ENCODE peak calls at places on chromosomes 16 and 17, in six cellular contexts. E is spleen; I is fibroblast of pulmonary artery; C is CD4-positive, alpha-beta T cell; J is CD8-positive, alpha-beta T cell; L is AG04450. R is an unnamed sample.

GRCh38 chr17:33628500-33629336 is 335.6 kb upstream of the ASIC2 start:
- DNase-seq in C (no peak), E (no peak), J (no peak), L (no peak), I (no peak), R (no peak)

GRCh38 chr17:27760069-27760885 is 40.1 kb downstream of the NOS2 start:
- DNase-seq in J (peak), E (peak), L (no peak), I (peak), C (peak), R (peak)

GRCh38 chr17:81165246-81166032 is at the start of gene PVALEF:
- DNase-seq in L (no peak), I (no peak), C (no peak), E (peak), J (no peak), R (no peak)

GRCh38 chr16:31181102-31181830 is 1.3 kb downstream of the FUS start:
- DNase-seq in E (peak), L (no peak), I (peak), J (peak), C (no peak), R (peak)

GRCh38 chr16:80620656-80621605 is 80.1 kb downstream of the DYNLRB2 start:
- DNase-seq in C (no peak), J (no peak), I (no peak), L (no peak), E (no peak), R (no peak)

GRCh38 chr17:46975287-46975686 is 3.8 kb downstream of the RPRML start:
- DNase-seq in C (no peak), J (no peak), E (no peak), I (no peak), L (no peak), R (no peak)

GRCh38 chr17:81494984-81495383 is 17.6 kb downstream of the ACTG1 start:
- DNase-seq in E (no peak), L (no peak), I (no peak), C (no peak), J (no peak), R (no peak)

GRCh38 chr16:25606069-25606468 is 85.7 kb upstream of the HS3ST4 start:
- DNase-seq in C (no peak), E (no peak), J (no peak), I (no peak), L (no peak), R (no peak)

GRCh38 chr17:75720656-75721462 is at the start of gene ITGB4:
- DNase-seq in I (no peak), C (peak), L (no peak), J (peak), E (peak), R (peak)

GRCh38 chr17:36814958-36815357 is 122.3 kb upstream of the LHX1 start:
- DNase-seq in E (no peak), L (no peak), C (no peak), I (no peak), J (no peak), R (no peak)

GRCh38 chr17:46038414-46038813 is 39.4 kb downstream of the STH start:
- DNase-seq in J (no peak), L (no peak), C (no peak), I (no peak), E (no peak), R (no peak)

GRCh38 chr16:67177743-67178699 is 5.7 kb downstream of the MATCAP1 start:
- DNase-seq in J (no peak), E (peak), I (peak), L (no peak), C (peak), R (no peak)
- TF ChIP-seq CTCF in J (no peak), E (no peak), I (no peak), L (no peak), C (no peak), R (no peak)

DNA sequence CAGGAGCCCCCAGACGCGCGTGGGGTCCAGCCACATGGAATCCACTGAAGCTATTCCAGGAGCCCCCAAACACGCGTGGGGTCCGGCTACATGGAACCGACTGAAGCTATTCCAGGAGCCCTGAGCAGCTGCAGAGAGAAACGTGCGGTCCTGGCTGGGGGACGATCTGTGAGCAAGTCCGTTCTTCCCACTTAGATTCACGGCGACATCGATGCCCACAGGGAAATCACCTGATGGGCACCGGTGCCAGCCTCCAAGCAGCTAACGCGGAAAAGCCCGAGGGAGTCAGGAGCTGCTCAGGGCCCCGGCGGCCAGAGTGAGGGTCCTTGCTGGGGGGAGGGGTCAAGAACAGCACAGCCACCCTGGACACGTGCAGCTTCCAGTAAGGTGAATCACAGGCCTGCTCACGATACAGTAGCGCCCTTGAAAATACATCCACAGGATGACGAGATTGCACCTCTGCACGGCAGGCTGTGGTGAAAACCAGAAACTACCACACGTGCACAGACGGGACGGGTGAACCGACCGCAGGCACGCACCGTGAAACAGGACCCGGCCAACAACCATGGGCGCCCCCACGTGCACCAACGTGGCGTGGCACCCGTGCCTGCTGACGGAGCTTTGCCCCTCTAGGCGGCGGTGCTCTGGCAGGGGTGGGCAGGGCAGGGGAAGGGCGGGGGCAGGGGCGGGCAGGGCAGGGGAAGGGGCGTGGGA is 77.7 kb upstream of the GNG13 start:
- DNase-seq in L (no peak), C (no peak), J (no peak), I (no peak), E (no peak), R (no peak)
- TF ChIP-seq CTCF in L (no peak), C (no peak), J (no peak), I (no peak), E (no peak), R (no peak)

DNA sequence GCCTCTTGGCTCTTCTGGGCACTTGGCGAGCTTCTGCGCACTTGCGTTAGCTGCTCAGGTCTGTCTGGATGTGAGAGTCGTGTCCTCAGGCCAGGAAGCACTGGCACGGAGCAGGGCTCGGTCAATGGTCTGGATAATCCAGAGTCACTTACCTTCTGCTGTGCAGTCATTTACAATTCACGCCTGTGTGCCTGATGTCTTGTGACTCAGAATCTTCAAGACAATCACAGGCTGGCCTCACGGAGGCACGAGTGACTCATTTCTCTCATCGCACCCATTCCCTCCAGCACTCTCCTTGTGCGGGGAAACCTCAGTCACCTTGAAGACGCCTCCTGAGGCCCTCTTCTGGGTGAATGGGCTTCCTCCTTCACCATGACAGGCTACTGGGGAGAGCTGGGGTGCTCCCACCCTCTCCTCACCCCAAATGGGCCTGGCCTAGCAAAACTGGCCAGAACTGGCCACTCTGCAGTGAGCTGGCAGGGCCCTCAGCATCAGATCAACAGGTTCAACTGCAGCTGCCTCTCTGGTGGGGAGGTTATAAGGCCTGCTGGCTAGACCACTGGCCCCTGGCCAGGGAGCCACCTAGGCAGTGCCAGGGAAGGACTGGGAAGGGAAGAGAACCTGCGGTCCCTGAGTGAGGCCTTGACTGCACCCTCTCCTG is 1.9 kb upstream of the CAPN15 start:
- DNase-seq in E (no peak), L (peak), J (peak), C (peak), I (peak), R (no peak)
- TF ChIP-seq CTCF in E (no peak), L (no peak), J (no peak), C (no peak), I (no peak), R (no peak)

GRCh38 chr17:66451188-66452149 is 149.1 kb downstream of the PRKCA start:
- DNase-seq in I (no peak), J (no peak), L (no peak), E (no peak), C (no peak), R (no peak)
- TF ChIP-seq CTCF in I (peak), J (no peak), L (no peak), E (no peak), C (no peak), R (no peak)

GRCh38 chr17:17077101-17077500 is 34.8 kb downstream of the MPRIP start:
- DNase-seq in J (no peak), I (no peak), L (no peak), C (no peak), E (peak), R (no peak)
- TF ChIP-seq CTCF in J (no peak), I (no peak), L (no peak), C (no peak), E (no peak), R (no peak)

DNA sequence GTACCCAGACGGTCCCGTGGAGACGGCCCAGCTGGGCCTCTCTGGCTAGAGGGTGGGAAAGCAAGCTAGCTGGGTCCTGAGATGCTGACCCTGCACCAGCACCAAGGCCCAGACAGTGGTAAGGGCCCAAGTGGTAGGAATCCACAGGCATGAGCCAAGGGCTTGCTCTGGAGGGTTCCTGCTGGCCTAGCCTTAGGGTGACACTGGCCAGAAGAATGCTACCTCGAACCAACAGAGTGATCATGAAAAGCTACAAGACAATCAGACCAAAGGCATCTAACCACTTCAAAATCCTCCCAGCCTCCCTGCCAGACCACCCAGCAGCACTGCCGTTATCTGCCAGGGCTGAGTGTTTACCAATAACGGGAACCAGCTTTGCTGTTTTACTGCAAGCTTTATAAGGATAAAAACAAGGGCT is 13.2 kb downstream of the HIC1 start:
- DNase-seq in I (peak), E (no peak), C (no peak), L (no peak), J (no peak), R (no peak)
- TF ChIP-seq CTCF in I (peak), E (no peak), C (no peak), L (peak), J (no peak), R (no peak)

GRCh38 chr17:1147664-1148063 is 32.1 kb downstream of the ABR start:
- DNase-seq in L (no peak), J (no peak), C (no peak), I (peak), E (no peak), R (no peak)
- TF ChIP-seq CTCF in L (peak), J (no peak), C (no peak), I (peak), E (no peak), R (no peak)

GRCh38 chr17:82697808-82698064 is 762 bp downstream of the RAB40B start:
- DNase-seq in L (no peak), E (no peak), C (no peak), I (no peak), J (no peak), R (no peak)

GRCh38 chr17:82698974-82699442 is 510 bp upstream of the RAB40B start:
- DNase-seq in E (no peak), L (no peak), I (peak), J (no peak), C (no peak), R (no peak)

GRCh38 chr17:82698065-82698973 is at the start of gene RAB40B:
- DNase-seq in C (peak), E (peak), L (peak), J (peak), I (peak), R (peak)

GRCh38 chr17:82696259-82696658 is 2.2 kb downstream of the RAB40B start:
- DNase-seq in C (no peak), I (no peak), J (no peak), L (no peak), E (no peak), R (no peak)

DNA sequence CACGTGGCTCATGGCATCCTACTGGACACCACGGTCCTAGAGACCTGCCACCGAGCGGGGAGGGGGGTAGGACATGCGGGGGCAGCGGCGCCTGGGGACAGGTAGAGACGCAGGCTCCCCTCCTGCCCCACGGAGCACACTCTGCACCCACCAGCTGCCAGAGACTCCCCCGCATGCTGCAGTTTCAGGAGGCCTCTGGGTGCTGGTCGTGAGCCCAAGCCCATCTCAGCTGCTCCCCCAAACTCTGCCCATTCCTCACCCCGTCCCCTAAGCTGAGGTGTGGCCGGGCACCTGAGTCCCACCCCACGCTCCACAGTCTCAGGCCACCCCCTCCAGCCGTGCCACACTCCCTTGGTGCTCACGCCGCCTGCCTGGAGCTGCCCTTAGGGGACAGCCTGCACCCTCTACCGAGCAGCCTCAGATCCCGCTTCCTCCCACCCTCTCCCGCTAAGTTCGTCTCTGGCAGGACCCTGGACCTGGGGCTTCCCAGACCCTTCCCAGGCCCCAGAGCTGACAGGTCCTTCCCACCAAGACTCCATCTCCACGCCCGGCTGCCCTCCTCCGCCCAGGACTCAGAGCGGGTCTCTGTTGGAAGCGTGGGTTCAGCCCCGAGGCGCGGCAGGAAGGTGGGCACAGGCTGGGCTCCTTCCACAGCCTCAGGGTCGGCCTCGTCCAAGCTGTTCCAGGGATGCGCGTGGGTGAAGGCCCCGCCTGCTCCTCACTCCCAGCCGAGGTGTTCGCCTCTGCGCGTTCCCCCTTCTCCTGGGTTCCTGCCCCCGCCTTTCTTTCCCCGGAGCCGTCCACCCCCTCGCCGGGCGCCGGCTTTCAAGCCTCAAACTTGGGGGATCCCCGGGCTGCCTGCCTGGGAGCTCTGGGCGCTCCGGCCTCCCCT is 1.3 kb downstream of the RAB40B start:
- DNase-seq in J (no peak), E (no peak), L (no peak), C (no peak), I (no peak), R (no peak)
- TF ChIP-seq CTCF in J (no peak), E (no peak), L (no peak), C (no peak), I (no peak), R (no peak)

DNA sequence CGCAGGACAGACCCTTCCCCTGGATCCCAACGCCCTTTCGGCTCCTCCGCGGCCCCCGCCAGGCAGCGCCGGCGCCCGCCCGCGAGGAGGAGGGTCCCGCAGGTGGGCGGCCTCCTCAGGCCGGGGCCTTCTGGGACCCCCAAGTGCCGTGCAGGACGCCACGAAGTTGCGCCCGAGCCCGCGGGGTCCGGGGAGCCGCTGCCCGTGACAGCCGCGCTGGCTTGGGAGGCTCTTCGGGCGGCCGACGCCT is 504 bp downstream of the ERN1 start:
- DNase-seq in I (no peak), J (no peak), E (no peak), L (no peak), C (no peak), R (no peak)
- TF ChIP-seq CTCF in I (no peak), J (no peak), E (no peak), L (no peak), C (no peak), R (no peak)

GRCh38 chr17:9283909-9284308 is 262.6 kb downstream of the NTN1 start:
- DNase-seq in J (no peak), E (no peak), I (no peak), L (no peak), C (no peak), R (no peak)
- TF ChIP-seq CTCF in J (no peak), E (no peak), I (no peak), L (no peak), C (no peak), R (no peak)